ENCODE peak calls at places on chromosomes 2 and 18, in six cellular contexts. Z is A549, O is tibial nerve, T is psoas muscle, G is progenitor cell of endocrine pancreas, J is astrocyte of the cerebellum. F is an unnamed sample.

GRCh38 chr2:235026649-235027557 is 75.1 kb downstream of the SH3BP4 start:
- DNase-seq in Z (peak; percentile 81), G (no peak), J (no peak), O (peak; percentile 31), T (peak; percentile 55), F (no peak)

GRCh38 chr2:176130153-176130916 is 830 bp downstream of the HOXD8 start:
- DNase-seq in G (no peak), T (peak; percentile 55), Z (peak; percentile 59), O (no peak), J (no peak), F (no peak)

GRCh38 chr18:23069481-23069880 is 65.8 kb upstream of the CABLES1 start:
- DNase-seq in Z (no peak), G (no peak), T (no peak), J (no peak), O (no peak), F (no peak)

GRCh38 chr2:205198130-205198505 is 484.2 kb upstream of the NRP2 start:
- DNase-seq in Z (no peak), O (no peak), T (peak; percentile 24), J (no peak), G (no peak), F (no peak)

GRCh38 chr18:41933778-41934177 is 21.3 kb upstream of the PIK3C3 start:
- DNase-seq in O (no peak), T (no peak), G (no peak), Z (no peak), J (no peak), F (no peak)

GRCh38 chr2:26702025-26702424 is 9.5 kb downstream of the KCNK3 start:
- DNase-seq in O (no peak), G (no peak), T (no peak), Z (no peak), J (no peak), F (no peak)

GRCh38 chr2:240920783-240921231 is 14.7 kb downstream of the CROCC2 start:
- DNase-seq in O (peak; percentile 11), Z (no peak), G (no peak), J (no peak), T (peak; percentile 14), F (peak; percentile 19)

GRCh38 chr2:69961496-69961895 is at the start of gene ASPRV1:
- DNase-seq in G (no peak), T (no peak), O (no peak), Z (no peak), J (no peak), F (no peak)

GRCh38 chr2:172038604-172039003 is 38.9 kb downstream of the METAP1D start:
- DNase-seq in J (no peak), O (no peak), Z (peak; percentile 9), G (no peak), T (no peak), F (no peak)

GRCh38 chr2:64606495-64607363 is 47.0 kb downstream of the SERTAD2 start:
- DNase-seq in Z (peak; percentile 24), J (no peak), G (no peak), T (peak; percentile 88), O (peak; percentile 84), F (no peak)

GRCh38 chr18:72895548-72895947 is 27.8 kb upstream of the NETO1 start:
- DNase-seq in G (no peak), J (no peak), Z (no peak), T (no peak), O (no peak), F (no peak)

GRCh38 chr2:65319080-65319673 is 91.5 kb downstream of the ACTR2 start:
- DNase-seq in J (no peak), G (no peak), O (no peak), Z (no peak), T (no peak), F (no peak)

GRCh38 chr18:11872479-11873136 is 21.4 kb downstream of the CHMP1B start:
- DNase-seq in T (no peak), Z (peak; percentile 67), G (no peak), O (no peak), J (no peak), F (no peak)

GRCh38 chr2:222423632-222424280 is 587 bp upstream of the SGPP2 start:
- DNase-seq in G (no peak), Z (no peak), O (no peak), J (no peak), T (no peak), F (no peak)

GRCh38 chr2:49351531-49351930 is 197.2 kb upstream of the FSHR start:
- DNase-seq in T (no peak), O (no peak), Z (no peak), G (no peak), J (no peak), F (no peak)

GRCh38 chr2:11842324-11842723 is 95.9 kb downstream of the LPIN1 start:
- DNase-seq in G (no peak), T (no peak), J (no peak), Z (no peak), O (no peak), F (no peak)

GRCh38 chr2:143229411-143229810 is 100.2 kb downstream of the ARHGAP15 start:
- DNase-seq in J (no peak), Z (no peak), T (no peak), G (no peak), O (no peak), F (no peak)

GRCh38 chr2:217392930-217393584 is 533.2 kb upstream of the TNP1 start:
- DNase-seq in O (no peak), Z (no peak), T (no peak), G (no peak), J (no peak), F (no peak)
- TF ChIP-seq CTCF in O (no peak), Z (no peak), T (no peak), G (no peak), J (no peak), F (no peak)

DNA sequence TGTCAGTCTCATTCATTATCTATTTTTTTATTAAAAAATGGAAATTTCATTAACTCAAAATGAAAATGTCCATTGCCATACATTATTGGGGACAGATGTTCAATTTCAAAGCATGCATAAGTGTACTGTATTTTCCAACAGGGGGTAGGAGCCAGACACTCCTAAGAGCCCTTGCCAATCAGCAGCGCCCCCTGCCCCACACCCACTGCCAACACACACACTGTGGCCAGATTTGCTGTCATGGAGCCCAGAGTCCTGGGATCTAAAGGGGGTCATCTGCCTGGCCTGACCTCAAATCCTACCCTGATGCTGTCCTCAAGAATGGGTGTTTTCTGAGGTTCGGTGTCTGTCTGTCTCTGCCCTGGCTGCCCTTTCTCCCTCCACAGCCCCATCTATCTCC is 162.2 kb upstream of the TWIST2 start:
- DNase-seq in G (no peak), T (no peak), O (no peak), Z (peak; percentile 46), J (no peak), F (no peak)
- TF ChIP-seq CTCF in G (peak; percentile 14), T (no peak), O (no peak), Z (no peak), J (no peak), F (no peak)

GRCh38 chr2:118677546-118677945 is 169.9 kb downstream of the EN1 start:
- DNase-seq in J (no peak), T (no peak), O (no peak), Z (no peak), G (no peak), F (no peak)
- TF ChIP-seq CTCF in J (no peak), T (no peak), O (no peak), Z (no peak), G (no peak), F (no peak)

GRCh38 chr18:20971886-20972267 is 139.7 kb downstream of the ROCK1 start:
- DNase-seq in J (peak; percentile 12), T (no peak), G (no peak), Z (peak; percentile 27), O (no peak), F (no peak)
- TF ChIP-seq CTCF in J (peak; percentile 62), T (peak; percentile 27), G (peak; percentile 53), Z (peak; percentile 19), O (no peak), F (peak; percentile 43)

DNA sequence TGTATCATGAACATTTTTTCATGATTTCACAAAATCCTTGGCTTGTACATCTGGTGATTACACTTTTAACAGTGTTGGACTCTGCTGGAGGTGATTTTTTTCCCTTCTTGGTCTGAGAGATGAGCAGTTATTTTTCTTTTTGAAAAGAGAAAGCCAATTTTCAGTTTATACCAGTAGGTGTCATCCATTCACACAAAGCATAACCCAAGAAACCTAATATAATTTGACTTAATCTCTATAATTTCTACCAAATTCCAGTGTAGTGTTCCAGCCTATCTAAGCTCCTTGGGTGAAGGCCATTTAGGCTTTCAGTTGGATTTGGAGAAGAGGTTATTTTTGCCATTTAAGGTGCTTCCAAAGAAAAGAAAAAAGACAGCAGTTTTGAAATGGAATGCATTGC is 7.7 kb upstream of the ICOS start:
- DNase-seq in J (no peak), G (no peak), Z (no peak), T (no peak), O (no peak), F (no peak)
- TF ChIP-seq CTCF in J (peak; percentile 43), G (peak; percentile 23), Z (peak; percentile 35), T (no peak), O (no peak), F (peak; percentile 34)

DNA sequence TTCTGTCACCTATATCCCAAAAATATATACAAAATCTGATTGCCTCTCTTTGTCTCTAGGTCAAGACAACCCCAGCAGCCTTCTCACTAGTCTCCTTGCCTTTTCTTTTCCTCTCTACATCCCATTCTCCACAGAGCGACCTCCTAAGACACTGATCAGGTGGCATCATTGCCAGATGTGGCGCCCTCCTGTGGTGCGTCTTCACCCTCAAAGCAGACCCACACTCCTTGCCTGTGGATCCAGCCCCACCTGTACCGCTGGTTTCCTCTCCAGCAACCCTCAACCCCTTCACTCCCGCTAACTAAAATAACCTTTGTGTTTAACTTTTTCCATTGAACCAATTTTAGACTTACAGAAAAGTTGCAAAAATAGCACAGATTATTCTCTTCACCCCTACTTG is 273.3 kb downstream of the GLI2 start:
- DNase-seq in J (no peak), T (no peak), G (no peak), O (no peak), Z (peak; percentile 27), F (no peak)
- TF ChIP-seq CTCF in J (no peak), T (peak; percentile 7), G (peak; percentile 35), O (no peak), Z (peak; percentile 19), F (no peak)

DNA sequence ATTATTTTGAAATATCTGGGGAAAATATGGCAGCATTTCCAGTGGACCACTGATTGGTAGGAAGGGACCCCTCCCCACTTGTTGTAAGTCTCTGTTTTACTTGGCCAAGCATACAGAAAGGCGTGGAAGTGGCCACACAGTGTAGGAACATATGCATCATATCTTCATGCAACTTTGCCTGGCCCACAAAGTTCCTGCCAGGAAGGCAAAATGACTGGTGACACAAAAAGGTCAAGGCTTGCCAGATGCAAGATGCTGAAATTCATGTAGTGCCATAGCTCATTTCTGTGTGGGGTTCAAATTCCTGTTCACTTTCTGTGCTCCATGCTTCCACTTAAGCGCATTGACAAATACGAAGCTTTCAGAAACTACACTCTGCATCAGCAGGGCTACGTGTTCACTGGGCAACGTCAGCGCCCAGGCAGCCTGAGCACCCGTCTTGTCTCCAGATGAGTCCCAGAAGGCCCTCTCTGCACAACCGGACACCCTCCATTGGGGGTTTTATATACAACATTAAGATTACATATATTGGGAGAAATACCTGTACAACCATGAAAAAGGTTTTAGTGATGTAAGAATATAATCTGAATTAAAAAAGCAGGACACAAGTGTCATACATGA is 3.6 kb downstream of the DYNC2LI1 start:
- DNase-seq in T (no peak), Z (no peak), O (no peak), G (no peak), J (no peak), F (no peak)
- TF ChIP-seq CTCF in T (no peak), Z (no peak), O (no peak), G (no peak), J (no peak), F (no peak)